ENCODE peak calls at places on chromosomes 7 and 10, in eight cellular contexts. B, T, V, P, I, N, Z and E are unnamed samples.

GRCh38 chr7:28955356-28955722 is 2.8 kb downstream of the TRIL start:
- DNase-seq in V (no peak), T (no peak), Z (no peak), N (no peak), P (no peak), B (no peak), I (no peak), E (peak)

GRCh38 chr7:2663121-2663886 is 24.7 kb upstream of the AMZ1 start:
- DNase-seq in V (peak), T (no peak), I (no peak), P (peak), N (no peak), Z (no peak), B (no peak), E (no peak)

GRCh38 chr7:2512179-2512644 is 7.4 kb upstream of the LFNG start:
- DNase-seq in Z (no peak), B (peak), V (no peak), N (no peak), T (no peak), I (peak), P (no peak), E (no peak)

GRCh38 chr7:69450436-69450835 is 147.8 kb upstream of the AUTS2 start:
- DNase-seq in T (no peak), N (no peak), I (no peak), P (no peak), B (no peak), Z (no peak), V (no peak), E (peak)

GRCh38 chr7:51141451-51141971 is 175.1 kb downstream of the COBL start:
- DNase-seq in Z (peak), B (peak), P (no peak), N (no peak), T (peak), I (no peak), V (peak), E (peak)

GRCh38 chr10:75247797-75248196 is 12.0 kb upstream of the COMTD1 start:
- DNase-seq in I (no peak), Z (no peak), B (no peak), V (no peak), T (no peak), N (no peak), P (no peak), E (no peak)

GRCh38 chr7:106767498-106768323 is 97.4 kb upstream of the PIK3CG start:
- DNase-seq in Z (no peak), V (peak), I (no peak), B (peak), T (no peak), N (no peak), P (no peak), E (no peak)

GRCh38 chr7:142443614-142444013 is 185.8 kb upstream of the PRSS58 start:
- DNase-seq in N (no peak), B (no peak), Z (no peak), V (no peak), P (no peak), I (no peak), T (no peak), E (no peak)

GRCh38 chr7:102045681-102046372 is 228.4 kb downstream of the CUX1 start:
- DNase-seq in N (no peak), T (no peak), P (no peak), Z (no peak), I (no peak), V (no peak), B (no peak), E (no peak)

GRCh38 chr7:129228633-129229032 is 3.8 kb downstream of the AHCYL2 start:
- DNase-seq in I (no peak), T (no peak), V (no peak), N (no peak), B (no peak), P (no peak), Z (no peak), E (no peak)

GRCh38 chr10:110404374-110404773 is 93.3 kb upstream of the DUSP5 start:
- DNase-seq in N (no peak), T (no peak), P (no peak), I (no peak), V (peak), B (peak), Z (no peak), E (no peak)

GRCh38 chr7:73536479-73536878 is 14.4 kb upstream of the BAZ1B start:
- DNase-seq in P (peak), Z (no peak), T (no peak), N (no peak), V (no peak), I (no peak), B (no peak), E (no peak)

GRCh38 chr10:82089327-82089726 is 214.3 kb downstream of the NRG3 start:
- DNase-seq in Z (no peak), P (no peak), V (no peak), I (no peak), T (no peak), N (no peak), B (no peak), E (peak)

GRCh38 chr7:32204361-32205018 is 134.3 kb upstream of the PDE1C start:
- DNase-seq in B (peak), V (peak), Z (peak), P (peak), I (peak), T (peak), N (peak), E (peak)

GRCh38 chr10:99370993-99371392 is 41.8 kb downstream of the CNNM1 start:
- DNase-seq in P (no peak), Z (peak), T (peak), B (peak), I (no peak), V (no peak), N (no peak), E (no peak)

GRCh38 chr7:140383954-140384713 is 14.2 kb downstream of the SLC37A3 start:
- DNase-seq in P (no peak), V (no peak), Z (no peak), I (no peak), B (no peak), N (no peak), T (no peak), E (no peak)

GRCh38 chr10:72952189-72952900 is 2.3 kb downstream of the PLA2G12B start:
- DNase-seq in Z (no peak), B (no peak), I (no peak), V (no peak), P (no peak), T (peak), N (no peak), E (no peak)

DNA sequence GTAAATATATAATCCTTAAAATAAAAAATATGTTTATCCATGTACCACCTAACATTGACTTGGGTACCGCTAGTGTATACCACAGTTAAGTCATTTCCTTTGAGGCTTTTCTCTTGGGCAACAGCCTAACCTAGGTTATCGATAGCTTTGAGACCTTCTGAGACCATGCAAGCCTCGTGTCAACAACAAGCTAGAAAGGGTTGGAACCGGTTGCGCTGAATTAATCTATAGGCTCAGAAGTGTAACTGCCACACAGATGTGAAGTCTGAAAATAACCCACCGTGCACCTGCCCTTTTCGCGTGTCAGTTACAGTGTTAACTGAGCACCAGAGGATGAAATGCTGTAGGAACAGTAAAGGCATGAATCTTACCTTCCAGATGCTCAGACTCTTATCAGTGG is 59.8 kb downstream of the ARID5B start:
- DNase-seq in B (no peak), P (no peak), N (no peak), I (no peak), V (no peak), T (no peak), Z (no peak), E (no peak)
- H3K4me3 ChIP-seq in B (no peak), P (no peak), N (no peak), I (no peak), V (no peak), T (no peak), Z (no peak), E (no peak)

DNA sequence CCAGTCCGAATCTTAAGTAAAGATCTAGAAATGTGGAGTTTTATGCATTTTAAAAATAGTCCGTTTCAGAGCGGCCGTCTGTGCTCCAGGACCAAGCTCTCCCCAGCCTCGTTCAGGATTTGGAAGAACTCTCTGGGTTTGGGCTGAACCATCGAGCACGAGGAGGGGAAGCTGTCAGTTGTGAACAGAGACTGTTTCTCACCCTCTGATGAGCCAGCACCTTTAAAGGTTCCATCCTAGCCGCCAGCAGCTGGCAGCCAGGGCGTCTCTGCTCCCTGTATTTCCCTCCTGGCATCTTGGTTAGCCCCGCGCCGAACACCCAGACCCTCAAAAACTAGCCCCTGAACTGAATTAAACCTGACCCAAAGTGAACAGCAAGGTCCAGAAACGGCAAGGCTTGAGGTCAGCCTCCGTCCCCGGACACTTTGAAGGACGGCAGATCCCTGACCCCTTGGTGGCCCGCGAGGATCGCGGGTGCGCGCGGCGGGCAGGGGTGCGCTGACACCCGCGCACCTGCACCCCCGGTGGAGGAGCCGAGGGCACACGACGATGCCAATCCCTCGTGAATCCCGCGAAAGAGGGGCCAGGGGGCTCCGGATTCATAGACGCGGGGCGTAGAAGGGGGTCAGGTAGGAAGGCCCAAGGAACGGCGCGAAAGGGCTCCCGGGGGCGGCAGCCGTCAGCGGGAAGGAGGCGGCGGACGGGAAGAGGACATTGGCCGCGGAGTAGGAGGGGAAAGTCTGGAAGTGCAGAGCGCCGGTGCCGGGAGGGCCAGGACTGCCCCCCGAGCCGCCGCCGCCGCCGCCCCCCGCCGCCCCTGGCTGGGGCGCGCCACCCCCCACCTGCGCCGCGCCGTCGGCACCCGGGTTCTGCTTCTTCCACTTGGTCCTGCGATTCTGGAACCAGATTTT is 2.8 kb downstream of the NKX1-2 start:
- DNase-seq in N (no peak), Z (no peak), I (no peak), T (no peak), V (no peak), P (peak), B (no peak), E (peak)
- H3K4me3 ChIP-seq in N (no peak), Z (no peak), I (no peak), T (peak), V (no peak), P (no peak), B (no peak), E (peak)

GRCh38 chr10:29319205-29319781 is 30.4 kb downstream of the LYZL1 start:
- DNase-seq in T (no peak), I (no peak), P (no peak), N (no peak), B (no peak), V (no peak), Z (no peak), E (no peak)
- H3K4me3 ChIP-seq in T (no peak), I (no peak), P (no peak), N (no peak), B (no peak), V (no peak), Z (no peak), E (no peak)

GRCh38 chr10:48685731-48686130 is 1.1 kb downstream of the WDFY4 start:
- DNase-seq in V (no peak), B (no peak), I (no peak), P (no peak), T (no peak), N (no peak), Z (no peak), E (no peak)

GRCh38 chr10:48683424-48683823 is 1.2 kb upstream of the WDFY4 start:
- DNase-seq in P (no peak), B (no peak), V (no peak), I (no peak), T (no peak), Z (no peak), N (no peak), E (no peak)

GRCh38 chr10:48684792-48685651 is at the start of gene WDFY4:
- DNase-seq in Z (no peak), I (no peak), P (no peak), N (no peak), T (no peak), B (no peak), V (no peak), E (no peak)

GRCh38 chr10:48683893-48684292 is 780 bp upstream of the WDFY4 start:
- DNase-seq in T (no peak), Z (no peak), N (no peak), B (no peak), I (no peak), V (no peak), P (no peak), E (no peak)

GRCh38 chr10:48684463-48684791 is 246 bp upstream of the WDFY4 start:
- DNase-seq in V (no peak), N (no peak), P (no peak), Z (no peak), I (no peak), B (no peak), T (no peak), E (no peak)
- H3K4me3 ChIP-seq in V (no peak), N (no peak), P (no peak), Z (no peak), I (no peak), B (no peak), T (no peak), E (no peak)

DNA sequence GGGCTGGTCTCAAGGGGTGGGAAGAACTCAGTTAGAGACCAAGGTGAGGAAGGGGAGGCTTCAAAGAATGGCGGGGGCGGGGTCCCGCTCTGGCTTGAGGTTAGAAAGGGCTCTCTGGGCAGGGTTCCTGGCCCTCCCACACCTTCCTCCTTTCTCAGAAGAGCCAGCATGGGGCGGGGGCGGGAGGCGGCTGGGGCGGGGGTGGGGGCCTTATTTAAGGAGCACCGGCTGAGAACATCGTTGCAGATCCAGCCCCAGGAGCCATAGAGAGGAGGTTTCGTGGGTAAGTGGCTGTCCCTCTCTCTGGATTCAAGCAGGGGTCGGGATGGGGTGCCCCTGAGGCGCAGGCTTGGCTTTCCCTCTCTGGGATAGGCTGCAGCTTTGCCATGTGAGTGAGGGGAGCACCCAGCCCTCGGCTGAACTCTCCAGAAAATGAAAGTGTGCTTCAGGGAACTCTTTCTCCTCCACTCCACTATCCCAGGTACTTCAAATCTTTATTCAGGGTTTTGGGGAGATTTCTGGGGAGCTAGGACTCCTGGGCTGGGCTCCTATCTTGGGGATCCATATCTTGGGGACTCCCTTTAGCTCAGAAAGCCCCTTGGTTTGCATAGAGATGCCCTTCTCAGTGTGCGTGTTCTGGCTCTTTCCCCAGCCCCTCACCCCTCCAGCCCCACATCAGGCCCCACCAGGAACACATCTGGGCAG is 3.3 kb upstream of the CUEDC2 start:
- DNase-seq in P (no peak), T (peak), Z (no peak), N (no peak), B (peak), I (no peak), V (no peak), E (peak)
- H3K4me3 ChIP-seq in P (no peak), T (no peak), Z (no peak), N (peak), B (peak), I (no peak), V (peak), E (peak)

GRCh38 chr7:39088730-39089129 is 111.0 kb downstream of the POU6F2 start:
- DNase-seq in P (no peak), T (no peak), Z (no peak), B (no peak), N (no peak), I (no peak), V (no peak), E (no peak)
- H3K4me3 ChIP-seq in P (no peak), T (no peak), Z (no peak), B (no peak), N (no peak), I (no peak), V (no peak), E (no peak)

DNA sequence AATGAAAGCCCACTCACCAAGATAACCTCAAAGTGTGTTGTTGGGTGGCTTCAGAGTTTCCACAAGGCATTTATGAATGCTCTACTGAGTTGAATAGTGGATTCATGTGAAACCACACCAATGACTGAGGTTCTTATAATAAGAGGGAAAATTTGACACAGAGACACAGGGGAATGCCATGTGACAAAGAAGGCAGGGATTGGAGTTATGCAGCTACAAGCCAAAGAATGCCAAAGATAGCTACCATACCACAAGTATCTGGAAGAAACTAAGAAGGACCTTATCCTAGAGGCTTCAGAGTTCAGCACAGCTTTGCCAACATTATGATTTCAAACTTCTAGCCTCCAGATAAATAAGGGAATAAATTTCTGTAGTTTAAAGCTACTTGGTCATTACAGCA is 68.0 kb upstream of the PCDH15 start:
- DNase-seq in T (no peak), I (no peak), B (no peak), P (no peak), N (no peak), Z (no peak), V (no peak), E (no peak)
- H3K4me3 ChIP-seq in T (no peak), I (no peak), B (no peak), P (no peak), N (no peak), Z (no peak), V (no peak), E (no peak)

DNA sequence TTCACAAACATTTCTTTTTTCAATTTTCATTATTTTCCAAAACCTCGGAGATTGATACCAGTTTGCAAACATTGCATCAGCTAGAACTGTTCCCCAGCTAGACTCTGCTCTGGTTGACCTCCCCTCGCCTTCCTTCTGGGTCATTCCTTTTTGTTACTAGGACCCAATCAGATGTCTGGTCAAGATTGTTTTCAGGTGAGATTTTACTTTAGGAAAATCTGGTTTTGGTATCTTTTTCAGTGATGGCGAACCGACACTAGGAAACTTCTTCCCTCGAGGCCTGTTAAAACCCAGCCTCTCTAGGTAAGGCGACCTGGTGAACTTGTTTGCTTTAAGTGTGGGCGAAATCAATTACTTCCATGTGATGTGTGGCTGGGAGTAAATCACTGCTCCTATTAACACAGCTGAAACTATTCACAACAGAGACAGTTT is 8.4 kb downstream of the PROSER2 start:
- DNase-seq in V (no peak), P (no peak), N (no peak), T (peak), B (no peak), Z (no peak), I (no peak), E (no peak)
- H3K4me3 ChIP-seq in V (no peak), P (no peak), N (no peak), T (no peak), B (no peak), Z (peak), I (no peak), E (no peak)

GRCh38 chr7:16803881-16804673 is 722 bp downstream of the AGR2 start:
- DNase-seq in B (no peak), T (no peak), Z (peak), I (no peak), N (no peak), P (no peak), V (no peak), E (no peak)
- H3K4me3 ChIP-seq in B (no peak), T (peak), Z (peak), I (peak), N (no peak), P (no peak), V (no peak), E (no peak)

GRCh38 chr10:43323245-43323644 is 48.2 kb upstream of the FXYD4 start:
- DNase-seq in V (no peak), I (no peak), T (no peak), N (no peak), B (no peak), P (no peak), Z (no peak), E (peak)
- H3K4me3 ChIP-seq in V (peak), I (peak), T (no peak), N (no peak), B (no peak), P (no peak), Z (peak), E (peak)